ENCODE peak calls at places on chromosome 19, in nine cellular contexts. S is AG10803, X is fibroblast of pulmonary artery, E is IMR-90, Q is A549, J is Caco-2, H is K562, I is uterus, D is fibroblast of mammary gland. V is an unnamed sample.
A peak's percentile ranks its signal among the peaks of the same experiment; 100 is the strongest.

GRCh38 chr19:41356984-41357739 is 3.4 kb upstream of the TGFB1 start:
- DNase-seq in I (no peak), E (no peak), H (no peak), D (no peak), X (no peak), J (no peak), Q (no peak), S (no peak), V (no peak)

GRCh38 chr19:14700711-14701110 is 10.9 kb downstream of the ZNF333 start:
- DNase-seq in H (no peak), J (no peak), X (no peak), D (no peak), S (no peak), I (no peak), Q (no peak), E (no peak), V (no peak)

GRCh38 chr19:4866595-4867424 is 657 bp downstream of the PLIN3 start:
- DNase-seq in I (peak; percentile 57), X (peak; percentile 38), H (peak; percentile 74), S (peak; percentile 48), E (peak; percentile 28), Q (no peak), J (no peak), D (peak; percentile 52), V (no peak)

GRCh38 chr19:11551603-11552235 is 7.3 kb downstream of the ELOF1 start:
- DNase-seq in D (no peak), E (no peak), H (peak; percentile 62), Q (no peak), J (no peak), X (no peak), I (peak; percentile 76), S (no peak), V (no peak)

GRCh38 chr19:6215701-6216235 is 64.0 kb downstream of the MLLT1 start:
- DNase-seq in H (no peak), X (no peak), J (no peak), Q (no peak), D (no peak), S (no peak), I (peak; percentile 22), E (no peak), V (no peak)

GRCh38 chr19:37484406-37485115 is 15.4 kb downstream of the ZNF570 start:
- DNase-seq in Q (peak; percentile 28), I (no peak), X (no peak), E (no peak), D (no peak), J (no peak), S (no peak), H (no peak), V (no peak)

GRCh38 chr19:23384166-23384565 is 11.1 kb downstream of the ZNF91 start:
- DNase-seq in X (no peak), S (no peak), H (no peak), Q (no peak), D (no peak), J (no peak), E (no peak), I (no peak), V (no peak)

GRCh38 chr19:47499371-47499770 is 15.4 kb upstream of the KPTN start:
- DNase-seq in I (no peak), Q (no peak), X (no peak), E (no peak), D (no peak), J (no peak), H (no peak), S (no peak), V (no peak)

GRCh38 chr19:28530406-28531035 is 682.4 kb downstream of the UQCRFS1 start:
- DNase-seq in H (no peak), X (no peak), J (no peak), S (no peak), I (no peak), D (no peak), E (no peak), Q (no peak), V (no peak)

GRCh38 chr19:13689050-13689449 is 75.3 kb upstream of the MRI1 start:
- DNase-seq in D (peak; percentile 40), E (peak; percentile 15), S (peak; percentile 16), Q (peak; percentile 44), H (peak; percentile 79), I (no peak), X (peak; percentile 29), J (peak; percentile 35), V (no peak)

GRCh38 chr19:47020992-47021496 is 1.4 kb downstream of the NPAS1 start:
- DNase-seq in H (peak; percentile 73), J (no peak), E (no peak), S (peak; percentile 24), D (no peak), X (peak; percentile 11), Q (peak; percentile 65), I (no peak), V (no peak)

GRCh38 chr19:10230904-10231623 is at the start of gene S1PR2:
- DNase-seq in E (peak; percentile 75), H (peak; percentile 95), S (peak; percentile 71), I (peak; percentile 88), X (peak; percentile 87), J (peak; percentile 86), D (peak; percentile 67), Q (peak; percentile 63), V (no peak)

GRCh38 chr19:38655148-38655824 is 7.8 kb downstream of the ACTN4 start:
- DNase-seq in D (peak; percentile 51), I (no peak), E (peak; percentile 54), S (no peak), H (no peak), Q (no peak), X (no peak), J (no peak), V (no peak)

GRCh38 chr19:10812902-10813404 is 23.1 kb downstream of the TMED1 start:
- DNase-seq in D (peak; percentile 97), H (peak; percentile 80), Q (peak; percentile 71), S (peak; percentile 95), X (peak; percentile 94), J (no peak), E (peak; percentile 97), I (peak; percentile 66), V (peak; percentile 86)

GRCh38 chr19:17861542-17862402 is 2.1 kb downstream of the RPL18A start:
- DNase-seq in X (no peak), I (no peak), E (no peak), Q (no peak), J (no peak), D (no peak), S (no peak), H (peak; percentile 31), V (no peak)

GRCh38 chr19:29871143-29871542 is 59.4 kb downstream of the CCNE1 start:
- DNase-seq in E (no peak), H (no peak), J (peak; percentile 91), Q (no peak), D (no peak), S (no peak), I (no peak), X (no peak), V (no peak)

GRCh38 chr19:38944981-38945506 is 14.3 kb downstream of the MRPS12 start:
- DNase-seq in Q (peak; percentile 63), H (peak; percentile 67), X (no peak), E (no peak), I (no peak), S (peak; percentile 5), D (peak; percentile 14), J (no peak), V (no peak)

GRCh38 chr19:22600690-22601648 is 33.2 kb upstream of the ZNF492 start:
- DNase-seq in S (no peak), J (no peak), I (no peak), H (no peak), X (no peak), D (no peak), Q (no peak), E (no peak), V (no peak)

GRCh38 chr19:45643927-45644771 is 5.0 kb upstream of the EML2 start:
- DNase-seq in S (no peak), I (no peak), X (no peak), D (no peak), J (no peak), Q (no peak), H (no peak), E (no peak), V (no peak)

GRCh38 chr19:45643024-45643926 is 4.1 kb upstream of the EML2 start:
- DNase-seq in S (peak; percentile 64), E (peak; percentile 61), X (peak; percentile 82), H (peak; percentile 69), J (peak; percentile 91), I (peak; percentile 76), D (peak; percentile 69), Q (peak; percentile 91), V (no peak)

GRCh38 chr19:45646345-45646698 is 7.1 kb upstream of the EML2 start:
- DNase-seq in H (no peak), E (no peak), J (no peak), D (no peak), I (no peak), S (no peak), Q (no peak), X (no peak), V (no peak)

GRCh38 chr19:45645631-45646344 is 6.6 kb upstream of the EML2 start:
- DNase-seq in Q (peak; percentile 95), D (peak; percentile 74), J (peak; percentile 75), H (peak; percentile 90), I (peak; percentile 28), S (peak; percentile 70), E (peak; percentile 80), X (peak; percentile 95), V (no peak)

GRCh38 chr19:45645068-45645630 is 6.0 kb upstream of the EML2 start:
- DNase-seq in S (no peak), H (no peak), Q (no peak), I (no peak), E (no peak), D (no peak), J (no peak), X (no peak), V (no peak)
- H3K4me3 ChIP-seq in S (peak overlapping the region; percentile 62), H (peak overlapping the region; percentile 41), Q (peak overlapping the region; percentile 48), I (no peak overlapping the region), E (peak overlapping the region; percentile 44), D (peak overlapping the region; percentile 57), J (no peak overlapping the region), X (peak overlapping the region; percentile 64), V (peak overlapping the region; percentile 42)

GRCh38 chr19:2743099-2743498 is 3.3 kb upstream of the SLC39A3 start:
- DNase-seq in Q (no peak), H (no peak), E (no peak), D (no peak), J (no peak), I (no peak), S (no peak), X (no peak), V (no peak)
- TF ChIP-seq CTCF in Q (no peak), H (peak; percentile 44), E (no peak), D (no peak), J (no peak), I (no peak), S (no peak), X (no peak), V (no peak)

GRCh38 chr19:54335979-54336892 is 2.7 kb downstream of the LILRA4 start:
- DNase-seq in D (no peak), S (no peak), J (no peak), X (no peak), I (no peak), H (no peak), E (no peak), Q (no peak), V (no peak)
- H3K4me3 ChIP-seq in D (no peak overlapping the region), S (no peak overlapping the region), J (no peak overlapping the region), X (no peak overlapping the region), I (no peak overlapping the region), H (no peak overlapping the region), E (no peak overlapping the region), Q (no peak overlapping the region), V (no peak overlapping the region)

DNA sequence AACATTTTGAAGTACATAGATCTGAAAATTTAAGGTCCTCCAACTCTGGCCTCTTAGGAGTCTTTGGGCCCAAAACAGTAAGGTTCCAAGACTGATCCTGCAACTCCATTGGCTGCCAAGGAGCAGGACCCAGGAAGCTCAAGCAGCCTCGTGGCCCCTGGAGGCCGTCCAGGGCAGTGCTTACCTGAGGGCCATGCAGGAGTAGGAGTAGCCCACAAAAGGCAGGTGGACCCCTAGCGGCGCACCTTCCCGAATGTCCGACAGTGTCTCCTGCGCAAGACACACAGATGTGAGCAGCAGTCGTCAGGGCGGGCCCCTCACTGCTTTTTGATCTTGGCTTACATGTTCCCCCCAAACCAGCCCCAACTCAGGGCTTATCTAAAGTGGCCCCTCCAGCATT is 5.7 kb upstream of the SIX5 start:
- DNase-seq in J (peak; percentile 93), X (no peak), D (no peak), E (no peak), I (no peak), Q (peak; percentile 65), H (no peak), S (no peak), V (no peak)
- TF ChIP-seq CTCF in J (peak; percentile 68), X (no peak), D (no peak), E (no peak), I (no peak), Q (no peak), H (no peak), S (no peak), V (no peak)

V was measured in AG09309.